ENCODE peak calls at places on chromosome 3, in four cellular contexts. I, O, H and Q are unnamed samples. For H3K27me3, the result is how much of the 10 kb centered on the place peaks cover.

GRCh38 chr3:141255864-141256263 is 24.2 kb downstream of the PXYLP1 start:
- DNase-seq in H (peak), O (peak), I (no peak), Q (no peak)

GRCh38 chr3:112583105-112583504 is 21.3 kb downstream of the SLC35A5 start:
- DNase-seq in I (no peak), O (no peak), H (no peak), Q (no peak)

GRCh38 chr3:160331127-160331937 is 67.7 kb downstream of the IFT80 start:
- DNase-seq in I (no peak), O (no peak), H (no peak), Q (no peak)

GRCh38 chr3:141401584-141402475 is 33.5 kb downstream of the ZBTB38 start:
- DNase-seq in I (no peak), O (peak), H (peak), Q (no peak)

GRCh38 chr3:26004205-26004604 is 214.3 kb downstream of the OXSM start:
- DNase-seq in I (no peak), H (no peak), O (no peak), Q (no peak)

GRCh38 chr3:32703491-32703968 is 18.5 kb downstream of the CNOT10 start:
- DNase-seq in I (no peak), O (no peak), H (no peak), Q (no peak)

GRCh38 chr3:51830986-51831385 is 30.4 kb upstream of the IQCF2 start:
- DNase-seq in I (no peak), O (no peak), H (no peak), Q (no peak)

GRCh38 chr3:48186993-48187578 is 1.1 kb downstream of the CDC25A start:
- DNase-seq in O (no peak), H (no peak), I (no peak), Q (peak)

GRCh38 chr3:168047190-168047795 is 48.4 kb downstream of the GOLIM4 start:
- DNase-seq in I (no peak), O (no peak), H (no peak), Q (peak)

GRCh38 chr3:43907508-43907858 is 216.7 kb downstream of the ABHD5 start:
- DNase-seq in H (no peak), O (no peak), I (no peak), Q (no peak)

GRCh38 chr3:157868168-157868567 is 238.1 kb downstream of the SHOX2 start:
- DNase-seq in O (no peak), I (no peak), H (no peak), Q (no peak)

GRCh38 chr3:113557374-113557773 is 25.0 kb downstream of the SIDT1 start:
- DNase-seq in I (no peak), O (no peak), H (no peak), Q (no peak)

GRCh38 chr3:49133226-49133951 is 539 bp upstream of the LAMB2 start:
- DNase-seq in O (peak), H (no peak), I (peak), Q (no peak)

GRCh38 chr3:120864541-120864940 is 43.5 kb upstream of the STXBP5L start:
- DNase-seq in H (no peak), O (no peak), I (no peak), Q (no peak)

GRCh38 chr3:193207874-193208273 is 33.1 kb upstream of the PLAAT1 start:
- DNase-seq in H (no peak), I (no peak), O (no peak), Q (no peak)

GRCh38 chr3:42635111-42635510 is 18.4 kb upstream of the ZBTB47 start:
- DNase-seq in H (no peak), O (no peak), I (no peak), Q (no peak)

GRCh38 chr3:14403636-14404395 is 1.4 kb downstream of the SLC6A6 start:
- DNase-seq in O (no peak), I (no peak), H (no peak), Q (no peak)

GRCh38 chr3:188151438-188151837 is 2.5 kb upstream of the LPP start:
- DNase-seq in H (no peak), O (no peak), I (no peak), Q (no peak)

GRCh38 chr3:64345351-64345750 is 120.1 kb upstream of the PRICKLE2 start:
- DNase-seq in O (peak), H (no peak), I (no peak), Q (no peak)

GRCh38 chr3:45635475-45636256 is 41.1 kb downstream of the LIMD1 start:
- DNase-seq in H (no peak), I (no peak), O (no peak), Q (no peak)

GRCh38 chr3:11662392-11662990 is 18.8 kb upstream of the VGLL4 start:
- DNase-seq in O (no peak), I (no peak), H (no peak), Q (no peak)

GRCh38 chr3:63067999-63068645 is 192.9 kb upstream of the CADPS start:
- DNase-seq in I (no peak), O (peak), H (no peak), Q (peak)

GRCh38 chr3:162072656-162073055 is 576.0 kb downstream of the OTOL1 start:
- DNase-seq in O (no peak), I (no peak), H (no peak), Q (no peak)

GRCh38 chr3:157531771-157532170 is 28.6 kb upstream of the VEPH1 start:
- DNase-seq in H (no peak), O (no peak), I (no peak), Q (no peak)

GRCh38 chr3:159643406-159643805 is 345.2 kb upstream of the IL12A start:
- DNase-seq in I (no peak), O (no peak), H (no peak), Q (no peak)

GRCh38 chr3:13205567-13206143 is 132.4 kb upstream of the IQSEC1 start:
- DNase-seq in O (no peak), I (peak), H (no peak), Q (no peak)

GRCh38 chr3:196889844-196890243 is 22.1 kb downstream of the SENP5 start:
- DNase-seq in I (no peak), O (no peak), H (no peak), Q (no peak)

GRCh38 chr3:64107154-64107553 is 83.9 kb upstream of the PSMD6 start:
- DNase-seq in H (no peak), O (no peak), I (no peak), Q (no peak)

GRCh38 chr3:100893590-100893989 is 99.6 kb downstream of the ABI3BP start:
- DNase-seq in H (no peak), O (no peak), I (no peak), Q (no peak)

GRCh38 chr3:117681619-117682018 is 972.0 kb downstream of the TUSC7 start:
- DNase-seq in I (no peak), O (no peak), H (no peak), Q (no peak)

GRCh38 chr3:27289769-27290413 is 79.3 kb downstream of the NEK10 start:
- DNase-seq in O (no peak), H (no peak), I (no peak), Q (no peak)

GRCh38 chr3:48222616-48223513 is at the start of gene CAMP:
- DNase-seq in I (peak), H (no peak), O (peak), Q (peak)

GRCh38 chr3:50890688-50891344 is 216.1 kb downstream of the DOCK3 start:
- DNase-seq in O (no peak), H (no peak), I (no peak), Q (no peak)

GRCh38 chr3:123002749-123003497 is 24.6 kb downstream of the SEMA5B start:
- DNase-seq in O (no peak), I (no peak), H (no peak), Q (no peak)

GRCh38 chr3:123002100-123002748 is 25.3 kb downstream of the SEMA5B start:
- DNase-seq in O (no peak), H (no peak), I (no peak), Q (no peak)

GRCh38 chr3:123008808-123009207 is 18.8 kb downstream of the SEMA5B start:
- DNase-seq in O (no peak), H (no peak), I (no peak), Q (no peak)

GRCh38 chr3:123006587-123006986 is 21.0 kb downstream of the SEMA5B start:
- DNase-seq in I (no peak), O (no peak), H (no peak), Q (no peak)

DNA sequence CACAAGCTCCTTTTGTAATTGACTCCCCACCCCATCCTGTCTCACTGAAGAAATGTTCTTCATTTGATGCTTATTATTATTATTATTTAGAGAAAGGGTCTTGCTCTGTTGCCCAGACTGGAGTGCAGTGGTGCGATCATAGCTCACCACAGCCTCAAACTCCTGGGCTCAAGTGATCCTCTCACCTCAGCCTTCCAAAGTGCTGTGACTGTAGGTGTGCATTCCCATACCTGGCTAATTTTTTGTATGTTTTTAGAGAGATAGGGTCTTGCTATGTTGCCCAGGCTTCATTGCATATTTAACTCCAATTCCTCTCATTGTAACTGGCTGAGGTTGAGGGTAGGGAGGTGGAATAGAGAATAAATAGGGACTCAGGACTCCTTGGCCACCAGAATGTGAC is 22.3 kb downstream of the SEMA5B start:
- DNase-seq in H (no peak), I (no peak), O (no peak), Q (no peak)
- H3K27me3 ChIP-seq in H (under half), I (under half), O (under half), Q (under half)

GRCh38 chr3:194396561-194396896 is 2.5 kb downstream of the GP5 start:
- DNase-seq in I (no peak), O (no peak), H (no peak), Q (no peak)

GRCh38 chr3:194396897-194397756 is 1.9 kb downstream of the GP5 start:
- DNase-seq in H (no peak), I (no peak), O (no peak), Q (peak)

GRCh38 chr3:194395767-194396527 is 3.1 kb downstream of the GP5 start:
- DNase-seq in O (no peak), I (no peak), H (peak), Q (peak)

GRCh38 chr3:194399166-194399565 is at the start of gene GP5:
- DNase-seq in O (no peak), I (no peak), H (no peak), Q (no peak)

DNA sequence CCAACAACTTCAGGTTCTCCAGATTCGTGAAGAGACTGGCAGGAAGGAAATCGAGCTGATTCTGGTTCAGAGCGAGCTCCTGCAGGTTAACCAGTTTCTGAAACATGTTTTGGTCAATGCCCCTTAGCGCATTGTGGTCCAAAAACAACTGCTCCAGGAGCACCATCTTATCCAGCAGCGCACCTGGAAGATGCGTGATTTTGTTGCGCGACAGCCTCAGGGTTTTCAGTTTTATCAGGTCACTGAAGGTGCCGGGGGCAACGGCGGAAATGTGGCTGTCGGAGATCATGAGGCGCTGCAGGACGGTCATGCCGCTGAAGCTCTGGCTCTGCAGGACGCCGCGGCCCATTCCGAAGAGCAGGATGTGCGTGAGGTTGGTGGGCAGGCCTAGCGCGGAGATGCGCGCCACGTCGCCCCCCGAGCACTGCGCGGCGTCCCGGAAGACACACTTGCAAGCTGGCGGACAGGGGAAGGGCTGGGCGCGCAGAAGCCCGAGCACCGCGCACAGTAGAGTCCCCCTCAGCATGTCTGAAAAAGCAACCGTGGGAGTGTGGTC is 1.2 kb downstream of the GP5 start:
- DNase-seq in I (no peak), H (no peak), O (no peak), Q (no peak)
- H3K27me3 ChIP-seq in I (under half), H (under half), O (under half), Q (under half)

GRCh38 chr3:128997486-128997885 is 3.6 kb upstream of the CFAP92 start:
- DNase-seq in I (no peak), H (no peak), O (no peak), Q (no peak)

GRCh38 chr3:128995737-128996136 is 1.9 kb upstream of the CFAP92 start:
- DNase-seq in O (no peak), H (no peak), I (no peak), Q (no peak)

GRCh38 chr3:128998532-128998931 is 2.6 kb upstream of the EFCC1 start:
- DNase-seq in I (no peak), O (no peak), H (no peak), Q (peak)

GRCh38 chr3:128996200-128996599 is 2.3 kb upstream of the CFAP92 start:
- DNase-seq in O (no peak), I (no peak), H (no peak), Q (no peak)

GRCh38 chr3:128996741-128997140 is 2.9 kb upstream of the CFAP92 start:
- DNase-seq in O (no peak), I (no peak), H (no peak), Q (peak)
- H3K27me3 ChIP-seq in O (under half), I (under half), H (under half), Q (under half)

GRCh38 chr3:16883057-16883725 is 1.6 kb upstream of the PLCL2 start:
- DNase-seq in O (no peak), H (no peak), I (no peak), Q (no peak)

GRCh38 chr3:16885588-16885903 is 791 bp downstream of the PLCL2 start:
- DNase-seq in O (no peak), H (no peak), I (no peak), Q (no peak)

GRCh38 chr3:16884748-16885587 is at the start of gene PLCL2:
- DNase-seq in I (no peak), O (peak), H (peak), Q (peak)

GRCh38 chr3:16883726-16884083 is 1.1 kb upstream of the PLCL2 start:
- DNase-seq in H (no peak), I (no peak), O (no peak), Q (no peak)

DNA sequence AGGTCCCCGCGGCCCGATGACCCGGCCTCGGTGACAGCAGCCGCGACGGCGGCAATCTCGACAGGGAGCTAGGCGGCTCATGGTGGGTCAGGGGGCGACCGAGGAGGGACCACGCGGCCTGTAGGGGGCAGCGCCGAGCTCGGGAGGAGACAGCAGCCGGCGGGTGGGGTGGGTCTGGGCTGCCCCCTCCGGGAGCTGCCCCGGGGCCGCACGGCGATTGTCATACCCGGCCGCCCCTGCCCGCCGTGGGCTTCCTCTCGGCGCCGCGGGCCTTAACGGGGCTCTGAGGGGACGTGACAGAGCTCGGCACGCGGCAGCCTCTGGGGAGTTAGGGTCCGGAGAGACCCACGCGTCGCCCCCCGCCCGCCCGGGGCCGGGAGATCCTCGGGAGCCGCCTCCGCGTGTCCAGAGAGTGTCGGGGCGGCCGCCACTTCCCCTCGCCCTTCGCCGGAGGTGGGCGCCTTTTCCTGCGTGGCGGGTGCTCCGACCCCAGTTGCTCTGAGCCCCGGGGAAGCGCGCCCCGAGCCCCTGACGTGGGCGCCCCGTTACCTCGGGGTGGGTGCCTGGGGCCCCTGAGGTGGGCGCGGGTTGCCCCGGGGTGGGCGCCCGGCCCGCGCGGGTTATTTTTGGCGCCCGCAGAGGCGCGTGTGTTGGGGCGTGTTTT is 539 bp upstream of the PLCL2 start:
- DNase-seq in O (peak), H (peak), I (no peak), Q (peak)
- H3K27me3 ChIP-seq in O (under half), H (under half), I (under half), Q (under half)

GRCh38 chr3:53772562-53773329 is 73.5 kb downstream of the CHDH start:
- DNase-seq in O (no peak), I (no peak), H (no peak), Q (no peak)

GRCh38 chr3:53765753-53766152 is 80.5 kb downstream of the CHDH start:
- DNase-seq in O (no peak), I (no peak), H (no peak), Q (no peak)

GRCh38 chr3:53764376-53764775 is 81.8 kb downstream of the CHDH start:
- DNase-seq in O (peak), H (no peak), I (no peak), Q (no peak)

GRCh38 chr3:53766706-53767105 is 79.5 kb downstream of the CHDH start:
- DNase-seq in H (no peak), O (no peak), I (no peak), Q (no peak)

GRCh38 chr3:53768478-53769459 is 77.5 kb downstream of the CHDH start:
- DNase-seq in I (no peak), H (no peak), O (no peak), Q (no peak)
- H3K27me3 ChIP-seq in I (under half), H (under half), O (under half), Q (under half)

GRCh38 chr3:9649791-9650521 is 651 bp downstream of the MTMR14 start:
- DNase-seq in O (no peak), H (no peak), I (no peak), Q (peak)

GRCh38 chr3:9653565-9654248 is 4.4 kb downstream of the MTMR14 start:
- DNase-seq in I (no peak), H (no peak), O (no peak), Q (no peak)
- H3K27me3 ChIP-seq in I (under half), H (under half), O (under half), Q (under half)

DNA sequence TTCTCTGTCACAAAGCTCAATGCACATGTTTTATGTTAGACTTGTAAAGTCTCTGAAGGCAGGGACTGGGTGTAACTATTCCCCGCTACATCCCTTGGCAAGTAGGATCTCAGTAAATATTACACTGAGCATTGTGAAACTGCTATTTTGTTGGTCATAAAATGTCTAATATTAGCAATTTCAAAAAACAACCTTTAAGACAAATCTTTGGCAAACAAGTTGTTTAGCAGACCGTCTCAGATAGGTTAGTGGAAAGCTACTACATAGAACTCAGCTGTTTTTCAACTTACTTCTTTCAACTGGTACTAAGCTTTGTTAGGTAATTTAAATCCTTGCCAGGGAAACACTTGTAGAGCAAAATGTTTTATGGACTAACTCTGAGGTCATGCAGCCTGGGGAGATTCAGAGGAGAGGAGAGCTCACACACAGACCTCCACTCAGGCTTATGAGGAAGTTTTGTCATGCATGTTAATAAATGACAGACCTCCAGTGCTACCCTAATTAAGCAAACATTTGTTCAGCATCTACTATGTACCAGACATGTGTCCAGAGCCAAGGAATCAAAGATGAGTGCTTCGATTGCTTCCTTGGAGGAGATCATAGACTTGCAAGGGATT is 61.6 kb upstream of the STAC start:
- DNase-seq in O (no peak), I (no peak), H (no peak), Q (no peak)
- H3K27me3 ChIP-seq in O (under half), I (under half), H (under half), Q (under half)

GRCh38 chr3:71724171-71724453 is 1.1 kb downstream of the EIF4E3 start:
- DNase-seq in I (no peak), O (no peak), H (no peak), Q (no peak)
- H3K27me3 ChIP-seq in I (under half), O (under half), H (under half), Q (under half)

GRCh38 chr3:10340046-10340445 is 19.1 kb upstream of the SEC13 start:
- DNase-seq in O (no peak), I (no peak), H (no peak), Q (no peak)

GRCh38 chr3:10339376-10339955 is 18.6 kb upstream of the SEC13 start:
- DNase-seq in I (no peak), O (no peak), H (no peak), Q (no peak)

GRCh38 chr3:10338591-10339369 is 17.9 kb upstream of the SEC13 start:
- DNase-seq in I (no peak), O (no peak), H (no peak), Q (no peak)

GRCh38 chr3:10341901-10342398 is 21.0 kb upstream of the SEC13 start:
- DNase-seq in H (no peak), I (no peak), O (no peak), Q (no peak)

DNA sequence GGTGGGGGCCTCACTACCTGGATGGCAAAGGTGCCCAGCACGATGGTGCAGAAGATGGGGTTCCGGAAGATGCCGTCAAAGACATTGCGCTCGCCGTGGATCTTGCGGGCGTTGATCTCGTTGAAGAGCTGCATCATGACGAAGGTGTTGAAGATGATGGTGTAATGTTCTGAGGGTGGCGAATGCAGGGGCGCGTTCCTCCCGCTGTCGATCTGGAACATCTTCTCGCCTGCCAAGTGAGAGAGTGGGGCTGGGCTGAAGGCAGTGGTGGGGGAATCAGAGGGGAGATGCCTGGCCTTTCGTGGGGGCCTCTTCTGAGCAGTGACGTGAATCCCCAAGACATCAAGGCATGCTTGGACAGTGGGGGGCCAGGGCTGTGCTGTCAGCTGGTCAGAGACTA is 19.6 kb upstream of the SEC13 start:
- DNase-seq in O (no peak), I (no peak), H (no peak), Q (no peak)
- H3K27me3 ChIP-seq in O (under half), I (under half), H (under half), Q (under half)